ENCODE peak calls at places on chromosome 7, in nine cellular contexts. A, H, O, I, L, X, W, Z and R are unnamed samples.

GRCh38 chr7:74203157-74203556 is 6.6 kb upstream of the LAT2 start:
- DNase-seq in W (no peak), O (no peak), A (no peak), L (no peak), X (no peak), H (peak), I (peak), Z (peak), R (no peak)

GRCh38 chr7:53697913-53698312 is 662.5 kb downstream of the POM121L12 start:
- DNase-seq in Z (no peak), X (no peak), A (no peak), I (no peak), O (no peak), W (no peak), L (no peak), H (no peak), R (no peak)

GRCh38 chr7:55214707-55215106 is 150.4 kb upstream of the LANCL2 start:
- DNase-seq in A (no peak), I (no peak), O (no peak), Z (no peak), W (no peak), L (no peak), X (no peak), H (peak), R (no peak)

GRCh38 chr7:107659666-107660065 is 962 bp upstream of the SLC26A4 start:
- DNase-seq in A (peak), X (peak), Z (no peak), H (peak), L (no peak), O (no peak), W (no peak), I (no peak), R (no peak)

GRCh38 chr7:30090111-30090510 is 44.7 kb upstream of the MTURN start:
- DNase-seq in I (no peak), X (no peak), Z (no peak), O (no peak), W (no peak), A (no peak), L (no peak), H (no peak), R (no peak)

GRCh38 chr7:45590679-45591057 is 16.5 kb downstream of the ADCY1 start:
- DNase-seq in O (no peak), W (no peak), L (no peak), X (no peak), Z (no peak), I (peak), H (no peak), A (no peak), R (no peak)

GRCh38 chr7:121275204-121275603 is 53.6 kb upstream of the WNT16 start:
- DNase-seq in Z (no peak), L (no peak), W (no peak), O (no peak), X (no peak), A (no peak), H (no peak), I (no peak), R (peak)

GRCh38 chr7:17153571-17153970 is 144.9 kb upstream of the AHR start:
- DNase-seq in A (no peak), H (no peak), W (no peak), Z (no peak), I (no peak), L (no peak), X (no peak), O (no peak), R (no peak)

GRCh38 chr7:30780909-30781308 is 9.7 kb downstream of the MINDY4 start:
- DNase-seq in O (no peak), A (no peak), W (no peak), X (no peak), H (no peak), Z (no peak), I (no peak), L (no peak), R (no peak)

GRCh38 chr7:99331002-99331401 is 5.3 kb downstream of the ARPC1A start:
- DNase-seq in I (no peak), L (no peak), A (no peak), X (no peak), Z (no peak), H (peak), O (no peak), W (no peak), R (no peak)

GRCh38 chr7:77217474-77218185 is 18.0 kb upstream of the FGL2 start:
- DNase-seq in H (no peak), Z (no peak), W (no peak), O (no peak), A (no peak), I (no peak), L (no peak), X (no peak), R (no peak)

GRCh38 chr7:123352226-123352550 is 152.4 kb upstream of the SLC13A1 start:
- DNase-seq in W (no peak), A (no peak), O (no peak), Z (no peak), L (no peak), H (no peak), I (no peak), X (no peak), R (no peak)

GRCh38 chr7:41581041-41581440 is 121.8 kb downstream of the INHBA start:
- DNase-seq in O (no peak), Z (no peak), W (no peak), X (no peak), H (no peak), I (no peak), L (no peak), A (no peak), R (no peak)

GRCh38 chr7:71457881-71458590 is 326.1 kb downstream of the GALNT17 start:
- DNase-seq in L (no peak), W (no peak), Z (no peak), O (no peak), A (no peak), X (no peak), H (no peak), I (no peak), R (no peak)

GRCh38 chr7:98021588-98022351 is 31.8 kb upstream of the OCM2 start:
- DNase-seq in L (peak), W (peak), A (peak), X (no peak), O (no peak), H (peak), I (peak), Z (peak), R (peak)

GRCh38 chr7:157796846-157797245 is 460.0 kb downstream of the DNAJB6 start:
- DNase-seq in I (no peak), W (no peak), X (no peak), O (no peak), Z (no peak), L (no peak), A (no peak), H (no peak), R (no peak)